ENCODE peak calls at places on chromosomes 2 and 18, in five cellular contexts. P is GM03348, B is SK-N-DZ, W is head of caudate nucleus, C is NCI-H1092. E is an unnamed sample.

GRCh38 chr2:23283-23682 is 23.0 kb downstream of the FAM110C start:
- DNase-seq in W (no peak), P (no peak), C (no peak), B (no peak), E (no peak)

GRCh38 chr2:10028407-10028987 is 14.9 kb upstream of the KLF11 start:
- DNase-seq in P (no peak), W (no peak), B (no peak), C (no peak), E (no peak)

GRCh38 chr2:229409751-229410181 is 138.7 kb upstream of the PID1 start:
- DNase-seq in B (no peak), P (no peak), W (no peak), C (no peak), E (peak)

GRCh38 chr18:58541789-58542425 is 87.0 kb downstream of the ALPK2 start:
- DNase-seq in B (no peak), P (peak), W (no peak), C (no peak), E (peak)

GRCh38 chr2:62474173-62474572 is 31.8 kb downstream of the TMEM17 start:
- DNase-seq in P (peak), C (no peak), W (no peak), B (no peak), E (no peak)

GRCh38 chr2:239253264-239253663 is 147.6 kb downstream of the HDAC4 start:
- DNase-seq in P (no peak), W (no peak), C (no peak), B (no peak), E (no peak)

GRCh38 chr2:240412975-240413812 is 22.3 kb upstream of the GPC1 start:
- DNase-seq in B (no peak), W (no peak), P (no peak), C (no peak), E (no peak)

GRCh38 chr18:9787716-9788115 is 79.6 kb downstream of the RAB31 start:
- DNase-seq in B (no peak), W (no peak), P (peak), C (no peak), E (peak)

GRCh38 chr2:11921030-11921583 is 174.7 kb downstream of the LPIN1 start:
- DNase-seq in B (no peak), P (no peak), C (no peak), W (no peak), E (no peak)

GRCh38 chr2:234495076-234495800 is 1.6 kb downstream of the ARL4C start:
- DNase-seq in C (no peak), B (no peak), P (peak), W (no peak), E (peak)

GRCh38 chr2:47654790-47655562 is 128.0 kb upstream of the MSH6 start:
- DNase-seq in C (no peak), P (no peak), B (no peak), W (no peak), E (no peak)

GRCh38 chr2:142037051-142037450 is 93.8 kb downstream of the LRP1B start:
- DNase-seq in P (no peak), B (no peak), W (no peak), C (no peak), E (peak)

GRCh38 chr18:30491815-30492551 is 550.6 kb downstream of the DSC3 start:
- DNase-seq in B (no peak), W (no peak), P (no peak), C (no peak), E (no peak)

GRCh38 chr2:10835052-10835970 is 22.7 kb upstream of the PDIA6 start:
- DNase-seq in B (peak), C (peak), P (peak), W (peak), E (peak)

GRCh38 chr2:152389483-152389882 is 54.5 kb downstream of the FMNL2 start:
- DNase-seq in C (no peak), W (no peak), B (no peak), P (no peak), E (no peak)

GRCh38 chr18:49071776-49072175 is 121.0 kb upstream of the SMAD7 start:
- DNase-seq in P (no peak), W (no peak), C (no peak), B (no peak), E (no peak)

GRCh38 chr2:3644246-3644525 is 13.8 kb upstream of the ALLC start:
- DNase-seq in P (no peak), W (no peak), B (no peak), C (no peak), E (no peak)

GRCh38 chr2:171723724-171724683 is 36.7 kb downstream of the DYNC1I2 start:
- DNase-seq in C (peak), P (no peak), W (no peak), B (no peak), E (peak)

GRCh38 chr18:42545825-42546224 is 569.7 kb downstream of the RIT2 start:
- DNase-seq in B (no peak), W (no peak), P (peak), C (no peak), E (peak)

GRCh38 chr2:66575625-66576371 is 140.9 kb downstream of the MEIS1 start:
- DNase-seq in B (no peak), P (peak), W (peak), C (no peak), E (peak)

E was measured in fibroblast of mammary gland.